ENCODE peak calls at places on chromosomes 4 and X, in eight cellular contexts. One of them, this sample, is unnamed.

GRCh38 chr4:152672403-152673092 is 7.2 kb downstream of the TMEM154 start:
- DNase-seq in heart right ventricle: no peak
- DNase-seq in right atrium auricular region: no peak
- DNase-seq in CD8-positive, alpha-beta T cell: no peak
- DNase-seq in fibroblast of mammary gland: no peak
- DNase-seq in tibial artery: no peak
- DNase-seq in cardiac muscle cell: no peak
- DNase-seq in Caco-2: no peak
- DNase-seq in this sample: no peak

GRCh38 chr4:68732653-68733466 is 62.4 kb upstream of the UGT2B15 start:
- DNase-seq in Caco-2: peak
- DNase-seq in right atrium auricular region: no peak
- DNase-seq in CD8-positive, alpha-beta T cell: no peak
- DNase-seq in heart right ventricle: no peak
- DNase-seq in tibial artery: no peak
- DNase-seq in cardiac muscle cell: peak
- DNase-seq in fibroblast of mammary gland: no peak
- DNase-seq in this sample: no peak

GRCh38 chr4:2087170-2087569 is 28.0 kb downstream of the NAT8L start:
- DNase-seq in right atrium auricular region: no peak
- DNase-seq in Caco-2: no peak
- DNase-seq in CD8-positive, alpha-beta T cell: no peak
- DNase-seq in tibial artery: no peak
- DNase-seq in cardiac muscle cell: no peak
- DNase-seq in fibroblast of mammary gland: peak
- DNase-seq in heart right ventricle: no peak
- DNase-seq in this sample: no peak

GRCh38 chrX:135453381-135453780 is 31.6 kb downstream of the SMIM10L2A start:
- DNase-seq in cardiac muscle cell: no peak
- DNase-seq in right atrium auricular region: no peak
- DNase-seq in heart right ventricle: no peak
- DNase-seq in Caco-2: no peak
- DNase-seq in fibroblast of mammary gland: no peak
- DNase-seq in CD8-positive, alpha-beta T cell: no peak
- DNase-seq in tibial artery: no peak
- DNase-seq in this sample: no peak

GRCh38 chr4:170391066-170391754 is 301.5 kb upstream of the AADAT start:
- DNase-seq in cardiac muscle cell: no peak
- DNase-seq in heart right ventricle: no peak
- DNase-seq in fibroblast of mammary gland: peak
- DNase-seq in Caco-2: no peak
- DNase-seq in right atrium auricular region: no peak
- DNase-seq in CD8-positive, alpha-beta T cell: no peak
- DNase-seq in tibial artery: no peak
- DNase-seq in this sample: peak

GRCh38 chrX:119698835-119699234 is 5.9 kb upstream of the SEPTIN6 start:
- DNase-seq in cardiac muscle cell: peak
- DNase-seq in CD8-positive, alpha-beta T cell: peak
- DNase-seq in fibroblast of mammary gland: peak
- DNase-seq in heart right ventricle: no peak
- DNase-seq in tibial artery: no peak
- DNase-seq in right atrium auricular region: no peak
- DNase-seq in Caco-2: peak
- DNase-seq in this sample: peak

GRCh38 chr4:101191302-101192098 is 155.8 kb downstream of the PPP3CA start:
- DNase-seq in fibroblast of mammary gland: peak
- DNase-seq in Caco-2: no peak
- DNase-seq in tibial artery: peak
- DNase-seq in CD8-positive, alpha-beta T cell: no peak
- DNase-seq in heart right ventricle: peak
- DNase-seq in cardiac muscle cell: no peak
- DNase-seq in right atrium auricular region: peak
- DNase-seq in this sample: peak

GRCh38 chr4:169070071-169070894 is 60.2 kb upstream of the CBR4 start:
- DNase-seq in right atrium auricular region: no peak
- DNase-seq in Caco-2: peak
- DNase-seq in fibroblast of mammary gland: peak
- DNase-seq in CD8-positive, alpha-beta T cell: no peak
- DNase-seq in heart right ventricle: peak
- DNase-seq in tibial artery: peak
- DNase-seq in cardiac muscle cell: no peak
- DNase-seq in this sample: peak

GRCh38 chrX:136192839-136193414 is 45.6 kb downstream of the FHL1 start:
- DNase-seq in cardiac muscle cell: no peak
- DNase-seq in heart right ventricle: no peak
- DNase-seq in right atrium auricular region: no peak
- DNase-seq in CD8-positive, alpha-beta T cell: no peak
- DNase-seq in Caco-2: no peak
- DNase-seq in tibial artery: no peak
- DNase-seq in fibroblast of mammary gland: peak
- DNase-seq in this sample: no peak

GRCh38 chr4:26030260-26030667 is 116.2 kb downstream of the SMIM20 start:
- DNase-seq in CD8-positive, alpha-beta T cell: no peak
- DNase-seq in heart right ventricle: no peak
- DNase-seq in fibroblast of mammary gland: no peak
- DNase-seq in right atrium auricular region: no peak
- DNase-seq in Caco-2: no peak
- DNase-seq in tibial artery: no peak
- DNase-seq in cardiac muscle cell: no peak
- DNase-seq in this sample: no peak

GRCh38 chr4:117898496-117898895 is 135.8 kb upstream of the NDST3 start:
- DNase-seq in right atrium auricular region: no peak
- DNase-seq in heart right ventricle: no peak
- DNase-seq in cardiac muscle cell: no peak
- DNase-seq in CD8-positive, alpha-beta T cell: no peak
- DNase-seq in fibroblast of mammary gland: no peak
- DNase-seq in tibial artery: no peak
- DNase-seq in Caco-2: no peak
- DNase-seq in this sample: peak

GRCh38 chrX:150157291-150157690 is 205.8 kb upstream of the MAMLD1 start:
- DNase-seq in heart right ventricle: no peak
- DNase-seq in right atrium auricular region: no peak
- DNase-seq in tibial artery: no peak
- DNase-seq in fibroblast of mammary gland: no peak
- DNase-seq in Caco-2: no peak
- DNase-seq in cardiac muscle cell: no peak
- DNase-seq in CD8-positive, alpha-beta T cell: no peak
- DNase-seq in this sample: no peak

GRCh38 chr4:80461412-80461811 is 125.9 kb downstream of the CFAP299 start:
- DNase-seq in cardiac muscle cell: no peak
- DNase-seq in CD8-positive, alpha-beta T cell: no peak
- DNase-seq in fibroblast of mammary gland: no peak
- DNase-seq in tibial artery: no peak
- DNase-seq in right atrium auricular region: no peak
- DNase-seq in heart right ventricle: no peak
- DNase-seq in Caco-2: no peak
- DNase-seq in this sample: no peak

GRCh38 chrX:11267311-11267910 is 25.8 kb upstream of the AMELX start:
- DNase-seq in cardiac muscle cell: no peak
- DNase-seq in fibroblast of mammary gland: peak
- DNase-seq in CD8-positive, alpha-beta T cell: no peak
- DNase-seq in heart right ventricle: no peak
- DNase-seq in Caco-2: no peak
- DNase-seq in tibial artery: no peak
- DNase-seq in right atrium auricular region: no peak
- DNase-seq in this sample: no peak

GRCh38 chr4:70901607-70901983 is 574 bp upstream of the MOB1B start:
- DNase-seq in heart right ventricle: no peak
- DNase-seq in fibroblast of mammary gland: no peak
- DNase-seq in cardiac muscle cell: no peak
- DNase-seq in tibial artery: no peak
- DNase-seq in right atrium auricular region: no peak
- DNase-seq in Caco-2: no peak
- DNase-seq in CD8-positive, alpha-beta T cell: no peak
- DNase-seq in this sample: no peak

GRCh38 chrX:129780441-129781105 is 824 bp downstream of the SASH3 start:
- DNase-seq in tibial artery: no peak
- DNase-seq in cardiac muscle cell: no peak
- DNase-seq in right atrium auricular region: no peak
- DNase-seq in heart right ventricle: no peak
- DNase-seq in CD8-positive, alpha-beta T cell: no peak
- DNase-seq in Caco-2: no peak
- DNase-seq in fibroblast of mammary gland: no peak
- DNase-seq in this sample: no peak

GRCh38 chr4:152356428-152357034 is 179.4 kb downstream of the FBXW7 start:
- DNase-seq in right atrium auricular region: no peak
- DNase-seq in cardiac muscle cell: no peak
- DNase-seq in fibroblast of mammary gland: peak
- DNase-seq in CD8-positive, alpha-beta T cell: no peak
- DNase-seq in heart right ventricle: no peak
- DNase-seq in Caco-2: no peak
- DNase-seq in tibial artery: no peak
- DNase-seq in this sample: no peak

GRCh38 chr4:151541438-151542071 is 132.6 kb downstream of the FHIP1A start:
- DNase-seq in heart right ventricle: no peak
- DNase-seq in CD8-positive, alpha-beta T cell: no peak
- DNase-seq in fibroblast of mammary gland: peak
- DNase-seq in right atrium auricular region: no peak
- DNase-seq in Caco-2: no peak
- DNase-seq in cardiac muscle cell: no peak
- DNase-seq in tibial artery: no peak
- DNase-seq in this sample: peak

GRCh38 chr4:99637174-99637573 is 20.5 kb downstream of the C4orf54 start:
- DNase-seq in heart right ventricle: no peak
- DNase-seq in tibial artery: no peak
- DNase-seq in fibroblast of mammary gland: no peak
- DNase-seq in CD8-positive, alpha-beta T cell: no peak
- DNase-seq in cardiac muscle cell: no peak
- DNase-seq in Caco-2: no peak
- DNase-seq in right atrium auricular region: no peak
- DNase-seq in this sample: no peak

GRCh38 chr4:38013461-38014366 is 53.5 kb downstream of the PTTG2 start:
- DNase-seq in right atrium auricular region: no peak
- DNase-seq in CD8-positive, alpha-beta T cell: no peak
- DNase-seq in Caco-2: no peak
- DNase-seq in tibial artery: peak
- DNase-seq in heart right ventricle: peak
- DNase-seq in cardiac muscle cell: no peak
- DNase-seq in fibroblast of mammary gland: peak
- DNase-seq in this sample: peak

GRCh38 chr4:151052785-151053184 is 37.7 kb upstream of the LRBA start:
- DNase-seq in cardiac muscle cell: no peak
- DNase-seq in heart right ventricle: no peak
- DNase-seq in Caco-2: no peak
- DNase-seq in fibroblast of mammary gland: no peak
- DNase-seq in right atrium auricular region: no peak
- DNase-seq in CD8-positive, alpha-beta T cell: no peak
- DNase-seq in tibial artery: no peak
- DNase-seq in this sample: no peak

GRCh38 chr4:184455299-184455698 is 19.1 kb downstream of the IRF2 start:
- DNase-seq in CD8-positive, alpha-beta T cell: no peak
- DNase-seq in Caco-2: no peak
- DNase-seq in fibroblast of mammary gland: no peak
- DNase-seq in heart right ventricle: no peak
- DNase-seq in tibial artery: no peak
- DNase-seq in cardiac muscle cell: no peak
- DNase-seq in right atrium auricular region: no peak
- DNase-seq in this sample: no peak

GRCh38 chr4:47469951-47470350 is 6.4 kb upstream of the COMMD8 start:
- DNase-seq in CD8-positive, alpha-beta T cell: no peak
- DNase-seq in fibroblast of mammary gland: no peak
- DNase-seq in heart right ventricle: no peak
- DNase-seq in cardiac muscle cell: no peak
- DNase-seq in tibial artery: no peak
- DNase-seq in right atrium auricular region: no peak
- DNase-seq in Caco-2: no peak
- DNase-seq in this sample: no peak

GRCh38 chr4:185894481-185894880 is 82.5 kb upstream of the SORBS2 start:
- DNase-seq in right atrium auricular region: no peak
- DNase-seq in cardiac muscle cell: no peak
- DNase-seq in tibial artery: no peak
- DNase-seq in fibroblast of mammary gland: no peak
- DNase-seq in heart right ventricle: no peak
- DNase-seq in Caco-2: no peak
- DNase-seq in CD8-positive, alpha-beta T cell: no peak
- DNase-seq in this sample: no peak
- TF ChIP-seq CTCF in right atrium auricular region: no peak
- TF ChIP-seq CTCF in cardiac muscle cell: no peak
- TF ChIP-seq CTCF in tibial artery: no peak
- TF ChIP-seq CTCF in fibroblast of mammary gland: no peak
- TF ChIP-seq CTCF in heart right ventricle: no peak
- TF ChIP-seq CTCF in Caco-2: no peak
- TF ChIP-seq CTCF in CD8-positive, alpha-beta T cell: no peak
- TF ChIP-seq CTCF in this sample: no peak

DNA sequence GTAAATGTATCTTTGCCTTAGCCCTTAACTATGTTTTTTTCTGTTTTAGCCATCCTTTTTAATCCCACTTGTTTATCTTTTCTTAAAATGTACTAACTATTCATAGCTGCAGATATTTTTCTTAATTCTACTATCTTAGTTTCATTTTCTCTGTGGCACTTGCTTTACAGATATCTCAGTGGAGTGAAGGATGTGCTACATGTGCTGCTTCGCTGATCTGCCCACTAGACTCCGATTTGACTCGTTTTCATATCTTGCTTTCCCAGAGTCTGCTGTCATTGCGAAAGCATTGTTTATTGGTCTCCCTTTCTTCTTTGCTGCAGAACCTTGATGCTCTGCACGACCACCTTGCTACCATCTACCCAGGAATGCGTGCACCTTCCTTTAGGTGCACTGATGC is 30.6 kb downstream of the GUCY1B1 start:
- DNase-seq in tibial artery: no peak
- DNase-seq in CD8-positive, alpha-beta T cell: no peak
- DNase-seq in fibroblast of mammary gland: no peak
- DNase-seq in heart right ventricle: no peak
- DNase-seq in cardiac muscle cell: no peak
- DNase-seq in right atrium auricular region: no peak
- DNase-seq in Caco-2: no peak
- DNase-seq in this sample: no peak
- H3K4me3 ChIP-seq in tibial artery: peak
- H3K4me3 ChIP-seq in CD8-positive, alpha-beta T cell: no peak
- H3K4me3 ChIP-seq in fibroblast of mammary gland: no peak
- H3K4me3 ChIP-seq in heart right ventricle: no peak
- H3K4me3 ChIP-seq in cardiac muscle cell: no peak
- H3K4me3 ChIP-seq in right atrium auricular region: no peak
- H3K4me3 ChIP-seq in Caco-2: no peak
- H3K4me3 ChIP-seq in this sample: no peak

DNA sequence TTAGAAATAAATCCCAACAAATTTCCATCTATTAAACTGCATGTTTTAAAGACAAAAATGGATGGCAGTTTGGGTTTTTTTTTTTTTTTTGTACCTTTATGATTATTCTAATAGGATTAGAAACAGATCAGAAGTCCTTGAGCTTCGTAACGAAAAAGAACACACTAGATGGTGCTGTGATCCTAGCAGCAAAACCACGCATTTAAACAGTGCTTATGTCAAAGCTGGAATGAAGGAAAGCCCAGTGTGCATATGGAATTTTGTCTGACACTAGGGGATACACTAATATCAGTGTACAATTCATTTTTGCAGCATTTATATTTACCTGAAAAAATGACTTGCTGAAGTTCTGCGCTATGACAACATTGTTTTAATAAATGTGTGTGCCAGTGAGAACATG is 229.1 kb downstream of the VEGFC start:
- DNase-seq in heart right ventricle: no peak
- DNase-seq in cardiac muscle cell: peak
- DNase-seq in fibroblast of mammary gland: peak
- DNase-seq in CD8-positive, alpha-beta T cell: no peak
- DNase-seq in tibial artery: no peak
- DNase-seq in right atrium auricular region: no peak
- DNase-seq in Caco-2: no peak
- DNase-seq in this sample: no peak
- TF ChIP-seq CTCF in heart right ventricle: peak
- TF ChIP-seq CTCF in cardiac muscle cell: peak
- TF ChIP-seq CTCF in fibroblast of mammary gland: peak
- TF ChIP-seq CTCF in CD8-positive, alpha-beta T cell: no peak
- TF ChIP-seq CTCF in tibial artery: no peak
- TF ChIP-seq CTCF in right atrium auricular region: no peak
- TF ChIP-seq CTCF in Caco-2: no peak
- TF ChIP-seq CTCF in this sample: peak

GRCh38 chrX:53318766-53319353 is 37.5 kb upstream of the IQSEC2 start:
- DNase-seq in cardiac muscle cell: no peak
- DNase-seq in tibial artery: no peak
- DNase-seq in heart right ventricle: no peak
- DNase-seq in fibroblast of mammary gland: no peak
- DNase-seq in CD8-positive, alpha-beta T cell: no peak
- DNase-seq in right atrium auricular region: no peak
- DNase-seq in Caco-2: no peak
- DNase-seq in this sample: no peak
- H3K4me3 ChIP-seq in cardiac muscle cell: no peak
- H3K4me3 ChIP-seq in tibial artery: no peak
- H3K4me3 ChIP-seq in heart right ventricle: no peak
- H3K4me3 ChIP-seq in fibroblast of mammary gland: no peak
- H3K4me3 ChIP-seq in CD8-positive, alpha-beta T cell: no peak
- H3K4me3 ChIP-seq in right atrium auricular region: no peak
- H3K4me3 ChIP-seq in Caco-2: no peak
- H3K4me3 ChIP-seq in this sample: no peak